ENCODE peak calls at places on chromosome 6, in five cellular contexts. U is WTC11, B is RWPE2, F is progenitor cell of endocrine pancreas, I is uterus. V is an unnamed sample.

GRCh38 chr6:142913036-142913510 is 31.9 kb downstream of the HIVEP2 start:
- DNase-seq in U (no peak), B (no peak), F (no peak), I (no peak), V (no peak)

GRCh38 chr6:71908162-71908765 is 21.9 kb downstream of the RIMS1 start:
- DNase-seq in U (no peak), B (no peak), F (no peak), I (no peak), V (no peak)

GRCh38 chr6:167547751-167548150 is 222.9 kb downstream of the TTLL2 start:
- DNase-seq in U (no peak), B (no peak), F (no peak), I (no peak), V (no peak)

GRCh38 chr6:137043710-137044365 is 927 bp downstream of the IL20RA start:
- DNase-seq in U (peak), B (no peak), F (peak), I (peak), V (no peak)

GRCh38 chr6:139395891-139396299 is 21.4 kb upstream of the CITED2 start:
- DNase-seq in U (peak), B (no peak), F (no peak), I (no peak), V (no peak)

GRCh38 chr6:154868143-154868594 is 126.9 kb upstream of the TIAM2 start:
- DNase-seq in U (no peak), B (no peak), F (no peak), I (no peak), V (peak)

GRCh38 chr6:40550096-40550731 is 37.0 kb downstream of the LRFN2 start:
- DNase-seq in U (no peak), B (no peak), F (no peak), I (no peak), V (no peak)

GRCh38 chr6:157954150-157955117 is 27.2 kb upstream of the SYNJ2 start:
- DNase-seq in U (no peak), B (no peak), F (peak), I (no peak), V (no peak)

GRCh38 chr6:113813207-113813606 is 43.9 kb upstream of the MARCKS start:
- DNase-seq in U (no peak), B (no peak), F (no peak), I (no peak), V (no peak)

GRCh38 chr6:46655803-46656202 is 3.0 kb downstream of the SLC25A27 start:
- DNase-seq in U (peak), B (no peak), F (peak), I (no peak), V (no peak)

GRCh38 chr6:37705239-37706051 is 7.8 kb upstream of the MDGA1 start:
- DNase-seq in U (peak), B (no peak), F (peak), I (peak), V (peak)

DNA sequence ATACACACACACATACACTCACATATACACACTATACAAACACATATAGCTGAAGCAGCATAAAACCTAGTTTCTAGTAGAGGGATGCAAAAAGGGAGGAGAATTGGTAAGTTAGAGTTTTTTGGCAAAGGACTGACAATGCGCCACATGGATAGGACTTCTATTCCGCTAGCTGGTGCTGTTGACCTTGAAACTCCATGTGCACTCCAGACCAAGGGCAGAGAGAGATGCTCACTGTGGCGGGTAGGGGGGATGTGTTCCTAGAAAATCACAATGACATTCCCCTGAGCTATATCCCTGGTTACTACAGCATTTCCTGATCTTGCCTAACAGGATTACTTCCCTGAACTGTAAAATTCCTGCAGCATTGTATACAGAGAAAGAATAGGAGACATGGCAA is 19.2 kb downstream of the MICA start:
- DNase-seq in U (no peak), B (no peak), F (no peak), I (no peak), V (no peak)
- TF ChIP-seq CTCF in U (no peak), B (no peak), F (no peak), I (no peak), V (no peak)

GRCh38 chr6:148751233-148751632 is 4.4 kb downstream of the UST start:
- DNase-seq in U (no peak), B (no peak), F (no peak), I (no peak), V (no peak)
- TF ChIP-seq CTCF in U (no peak), B (no peak), F (no peak), I (no peak), V (no peak)

GRCh38 chr6:8059129-8059528 is 5.1 kb downstream of the BLOC1S5 start:
- DNase-seq in U (no peak), B (no peak), F (no peak), I (no peak), V (no peak)
- TF ChIP-seq CTCF in U (no peak), B (peak), F (peak), I (peak), V (peak)

DNA sequence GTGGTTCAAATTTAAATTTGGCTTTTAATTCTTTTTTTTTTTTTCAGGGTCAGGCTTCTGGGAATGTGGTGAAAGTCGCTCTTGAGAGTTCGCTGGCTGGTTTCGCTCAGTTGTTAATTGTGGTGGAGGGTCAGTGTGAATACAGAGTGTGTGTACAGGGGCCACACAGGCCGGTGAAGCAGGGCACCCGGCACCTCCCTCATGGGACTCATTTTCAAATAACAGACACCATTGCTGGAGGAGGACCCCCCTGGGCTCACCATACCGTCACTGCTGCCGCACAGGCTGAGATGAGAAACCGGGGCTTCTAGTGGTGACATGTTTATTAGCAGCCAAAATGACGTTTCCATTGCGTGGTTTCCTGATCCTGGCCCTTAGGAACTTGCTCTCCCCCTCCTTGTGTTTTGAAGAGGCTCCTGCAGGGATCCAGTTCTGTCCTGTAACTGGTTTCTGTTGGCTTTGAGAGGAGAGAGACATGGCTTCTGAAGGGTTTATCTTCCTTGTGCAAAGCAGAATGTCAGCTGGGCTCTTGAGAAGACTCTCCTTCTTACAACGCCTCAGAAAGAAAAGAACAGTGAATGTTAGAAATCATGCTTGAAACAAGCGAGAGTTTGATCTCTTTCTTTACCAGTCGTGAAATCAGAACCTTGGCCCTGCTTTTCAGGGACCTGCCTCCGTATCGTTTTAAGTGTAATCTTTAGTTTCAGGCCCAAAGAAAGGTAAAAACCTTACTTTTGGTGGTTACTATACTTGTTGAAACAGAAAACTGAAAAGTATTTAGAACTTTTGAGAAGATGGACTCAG is 37.8 kb downstream of the DUSP22 start:
- DNase-seq in U (no peak), B (peak), F (no peak), I (peak), V (no peak)
- TF ChIP-seq CTCF in U (no peak), B (no peak), F (no peak), I (no peak), V (no peak)

GRCh38 chr6:105077592-105078463 is 102.0 kb downstream of the POPDC3 start:
- DNase-seq in U (no peak), B (no peak), F (no peak), I (no peak), V (peak)
- TF ChIP-seq CTCF in U (no peak), B (peak), F (peak), I (peak), V (peak)

DNA sequence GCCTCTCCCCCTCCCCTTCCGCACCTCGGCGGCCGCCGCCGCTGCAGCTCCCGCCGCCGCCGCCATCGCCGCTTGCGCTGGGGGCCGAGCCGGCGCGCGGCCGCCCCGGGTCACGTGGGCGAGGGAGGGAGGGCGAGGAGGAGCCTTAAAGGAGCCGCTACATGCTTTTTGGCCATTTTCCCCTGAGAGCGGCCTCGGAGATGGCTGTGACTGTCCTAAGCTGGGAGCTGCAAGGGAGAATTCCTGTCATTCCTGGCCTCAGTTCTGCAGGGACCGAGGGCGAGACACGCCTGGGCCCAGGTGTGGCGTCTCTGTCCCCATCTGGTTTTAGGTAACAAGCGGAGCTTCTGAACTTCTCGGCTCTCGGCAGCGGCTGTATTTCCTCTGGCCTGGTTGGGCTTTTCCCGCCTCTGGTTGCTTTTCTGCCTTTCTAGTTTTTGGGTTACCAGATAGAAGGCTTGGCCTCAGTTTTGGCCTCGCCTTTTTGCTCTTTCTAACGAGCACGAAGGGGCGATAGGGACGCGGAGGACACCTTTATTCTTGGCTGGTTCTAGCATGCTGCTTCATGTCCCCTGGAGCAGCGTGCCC is at the start of gene EHMT2:
- DNase-seq in U (peak), B (no peak), F (peak), I (peak), V (peak)
- TF ChIP-seq CTCF in U (no peak), B (no peak), F (no peak), I (no peak), V (no peak)

GRCh38 chr6:118168421-118168820 is 261.4 kb downstream of the SLC35F1 start:
- DNase-seq in U (no peak), B (no peak), F (no peak), I (no peak), V (no peak)

GRCh38 chr6:118174071-118174470 is 267.0 kb downstream of the SLC35F1 start:
- DNase-seq in U (no peak), B (no peak), F (no peak), I (no peak), V (no peak)

GRCh38 chr6:118177720-118178119 is 270.7 kb downstream of the SLC35F1 start:
- DNase-seq in U (no peak), B (no peak), F (no peak), I (no peak), V (no peak)

DNA sequence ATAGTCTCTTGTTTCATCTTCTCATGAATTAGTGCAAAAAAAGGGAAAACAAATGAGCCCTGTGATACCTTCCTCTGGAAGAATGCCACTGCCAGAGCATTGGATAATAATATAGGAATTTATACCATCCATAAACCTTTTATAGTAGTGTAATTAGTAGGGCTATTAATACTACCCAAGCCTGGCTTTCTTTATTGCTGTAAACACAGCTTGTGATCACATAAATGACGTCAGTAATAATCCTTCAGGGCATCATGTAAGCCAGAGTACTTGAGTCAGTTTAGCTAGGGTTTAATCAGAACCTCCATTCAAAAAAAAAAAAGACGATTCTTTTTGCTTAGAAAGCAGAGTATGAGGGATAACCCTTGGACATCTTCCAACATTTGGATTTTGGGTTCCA is 264.8 kb downstream of the SLC35F1 start:
- DNase-seq in U (no peak), B (no peak), F (no peak), I (no peak), V (no peak)
- TF ChIP-seq CTCF in U (no peak), B (no peak), F (no peak), I (no peak), V (no peak)

GRCh38 chr6:26578741-26579140 is 18.0 kb upstream of the ABT1 start:
- DNase-seq in U (no peak), B (no peak), F (no peak), I (no peak), V (no peak)

GRCh38 chr6:26576929-26577719 is 19.6 kb upstream of the ABT1 start:
- DNase-seq in U (peak), B (no peak), F (no peak), I (no peak), V (no peak)

GRCh38 chr6:26576407-26576843 is 20.3 kb upstream of the ABT1 start:
- DNase-seq in U (no peak), B (no peak), F (no peak), I (no peak), V (no peak)

GRCh38 chr6:26577720-26578072 is 19.1 kb upstream of the ABT1 start:
- DNase-seq in U (no peak), B (no peak), F (no peak), I (no peak), V (no peak)

DNA sequence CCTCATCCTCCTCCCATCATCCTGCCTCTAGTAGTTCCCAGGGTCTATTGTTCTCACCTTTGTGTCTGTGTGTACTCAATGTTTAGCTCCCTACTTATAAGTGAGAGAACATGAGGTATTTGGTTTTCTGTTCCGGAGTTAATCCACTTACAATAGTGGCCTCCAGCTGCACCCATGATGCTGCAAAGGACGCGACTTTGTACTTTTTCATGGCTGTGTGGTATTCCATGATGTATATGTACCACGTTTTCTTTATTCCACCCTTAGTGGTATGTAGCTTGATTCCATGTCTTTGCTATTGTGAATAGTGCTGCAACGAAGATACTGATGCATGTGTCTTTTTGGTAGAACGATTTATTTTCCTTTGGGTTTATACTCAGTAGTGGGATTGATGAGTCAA is 18.5 kb upstream of the ABT1 start:
- DNase-seq in U (no peak), B (no peak), F (no peak), I (no peak), V (no peak)
- TF ChIP-seq CTCF in U (no peak), B (no peak), F (no peak), I (no peak), V (no peak)

V was measured in D721Med.